ENCODE peak calls at places on chromosomes 7 and 10, in five cellular contexts. One of them, this sample, is unnamed.

GRCh38 chr10:76558586-76558985 is 1079.0 kb downstream of the KCNMA1 start:
- DNase-seq in tibial artery: peak
- DNase-seq in AG04450: no peak
- DNase-seq in AG09319: peak
- DNase-seq in activated naive CD4-positive, alpha-beta T cell: no peak
- DNase-seq in this sample: no peak

GRCh38 chr10:8315619-8316021 is 261.1 kb downstream of the GATA3 start:
- DNase-seq in tibial artery: no peak
- DNase-seq in AG04450: no peak
- DNase-seq in AG09319: no peak
- DNase-seq in activated naive CD4-positive, alpha-beta T cell: no peak
- DNase-seq in this sample: no peak

GRCh38 chr10:35642023-35642792 is at the start of gene FZD8:
- DNase-seq in tibial artery: peak
- DNase-seq in AG04450: peak
- DNase-seq in AG09319: peak
- DNase-seq in activated naive CD4-positive, alpha-beta T cell: peak
- DNase-seq in this sample: peak

GRCh38 chr7:137625197-137625596 is 221.6 kb downstream of the DGKI start:
- DNase-seq in tibial artery: no peak
- DNase-seq in AG04450: no peak
- DNase-seq in AG09319: no peak
- DNase-seq in activated naive CD4-positive, alpha-beta T cell: no peak
- DNase-seq in this sample: no peak

GRCh38 chr10:32983333-32983909 is 25.4 kb upstream of the ITGB1 start:
- DNase-seq in tibial artery: no peak
- DNase-seq in AG04450: peak
- DNase-seq in AG09319: no peak
- DNase-seq in activated naive CD4-positive, alpha-beta T cell: no peak
- DNase-seq in this sample: no peak

GRCh38 chr10:37765216-37765615 is 92.2 kb downstream of the ZNF248 start:
- DNase-seq in tibial artery: no peak
- DNase-seq in AG04450: no peak
- DNase-seq in AG09319: no peak
- DNase-seq in activated naive CD4-positive, alpha-beta T cell: no peak
- DNase-seq in this sample: no peak

GRCh38 chr7:36985866-36986402 is 261.6 kb upstream of the AOAH start:
- DNase-seq in tibial artery: no peak
- DNase-seq in AG04450: no peak
- DNase-seq in AG09319: no peak
- DNase-seq in activated naive CD4-positive, alpha-beta T cell: no peak
- DNase-seq in this sample: no peak

GRCh38 chr10:80473692-80474596 is 19.8 kb downstream of the TSPAN14 start:
- DNase-seq in tibial artery: peak
- DNase-seq in AG04450: no peak
- DNase-seq in AG09319: no peak
- DNase-seq in activated naive CD4-positive, alpha-beta T cell: no peak
- DNase-seq in this sample: no peak

GRCh38 chr7:81195033-81195432 is 276.2 kb upstream of the SEMA3C start:
- DNase-seq in tibial artery: no peak
- DNase-seq in AG04450: no peak
- DNase-seq in AG09319: no peak
- DNase-seq in activated naive CD4-positive, alpha-beta T cell: no peak
- DNase-seq in this sample: no peak

GRCh38 chr7:39592586-39592985 is 26.4 kb downstream of the YAE1 start:
- DNase-seq in tibial artery: no peak
- DNase-seq in AG04450: no peak
- DNase-seq in AG09319: no peak
- DNase-seq in activated naive CD4-positive, alpha-beta T cell: no peak
- DNase-seq in this sample: no peak

GRCh38 chr7:158989006-158989405 is 132.6 kb downstream of the DYNC2I1 start:
- DNase-seq in tibial artery: no peak
- DNase-seq in AG04450: no peak
- DNase-seq in AG09319: no peak
- DNase-seq in activated naive CD4-positive, alpha-beta T cell: no peak
- DNase-seq in this sample: no peak

GRCh38 chr7:36207451-36208291 is 54.6 kb downstream of the EEPD1 start:
- DNase-seq in tibial artery: peak
- DNase-seq in AG04450: peak
- DNase-seq in AG09319: no peak
- DNase-seq in activated naive CD4-positive, alpha-beta T cell: no peak
- DNase-seq in this sample: no peak

GRCh38 chr7:49001610-49002033 is 77.3 kb downstream of the CDC14C start:
- DNase-seq in tibial artery: no peak
- DNase-seq in AG04450: no peak
- DNase-seq in AG09319: no peak
- DNase-seq in activated naive CD4-positive, alpha-beta T cell: no peak
- DNase-seq in this sample: no peak

GRCh38 chr7:92824450-92824849 is 11.9 kb downstream of the CDK6 start:
- DNase-seq in tibial artery: no peak
- DNase-seq in AG04450: no peak
- DNase-seq in AG09319: no peak
- DNase-seq in activated naive CD4-positive, alpha-beta T cell: no peak
- DNase-seq in this sample: no peak

GRCh38 chr10:73577788-73578187 is 13.4 kb downstream of the USP54 start:
- DNase-seq in tibial artery: peak
- DNase-seq in AG04450: no peak
- DNase-seq in AG09319: no peak
- DNase-seq in activated naive CD4-positive, alpha-beta T cell: no peak
- DNase-seq in this sample: no peak

GRCh38 chr7:133948588-133948987 is 178.6 kb upstream of the LRGUK start:
- DNase-seq in tibial artery: no peak
- DNase-seq in AG04450: no peak
- DNase-seq in AG09319: no peak
- DNase-seq in activated naive CD4-positive, alpha-beta T cell: no peak
- DNase-seq in this sample: no peak

GRCh38 chr7:53642361-53642760 is 606.9 kb downstream of the POM121L12 start:
- DNase-seq in tibial artery: no peak
- DNase-seq in AG04450: no peak
- DNase-seq in AG09319: no peak
- DNase-seq in activated naive CD4-positive, alpha-beta T cell: no peak
- DNase-seq in this sample: no peak

GRCh38 chr7:520503-521161 is 986 bp upstream of the PDGFA start:
- DNase-seq in tibial artery: no peak
- DNase-seq in AG04450: no peak
- DNase-seq in AG09319: no peak
- DNase-seq in activated naive CD4-positive, alpha-beta T cell: no peak
- DNase-seq in this sample: no peak

GRCh38 chr10:111648046-111648445 is 535.5 kb downstream of the GPAM start:
- DNase-seq in tibial artery: no peak
- DNase-seq in AG04450: no peak
- DNase-seq in AG09319: peak
- DNase-seq in activated naive CD4-positive, alpha-beta T cell: no peak
- DNase-seq in this sample: no peak

GRCh38 chr7:16961650-16962049 is 79.9 kb upstream of the AGR3 start:
- DNase-seq in tibial artery: no peak
- DNase-seq in AG04450: peak
- DNase-seq in AG09319: no peak
- DNase-seq in activated naive CD4-positive, alpha-beta T cell: no peak
- DNase-seq in this sample: no peak

GRCh38 chr10:4567637-4568036 is 258.4 kb upstream of the AKR1E2 start:
- DNase-seq in tibial artery: no peak
- DNase-seq in AG04450: no peak
- DNase-seq in AG09319: no peak
- DNase-seq in activated naive CD4-positive, alpha-beta T cell: no peak
- DNase-seq in this sample: no peak

GRCh38 chr10:58177362-58177947 is 90.2 kb downstream of the IPMK start:
- DNase-seq in tibial artery: no peak
- DNase-seq in AG04450: no peak
- DNase-seq in AG09319: no peak
- DNase-seq in activated naive CD4-positive, alpha-beta T cell: no peak
- DNase-seq in this sample: no peak

GRCh38 chr10:18533921-18534320 is 117.5 kb downstream of the NSUN6 start:
- DNase-seq in tibial artery: no peak
- DNase-seq in AG04450: no peak
- DNase-seq in AG09319: no peak
- DNase-seq in activated naive CD4-positive, alpha-beta T cell: no peak
- DNase-seq in this sample: no peak

GRCh38 chr7:43756368-43757072 is 2.0 kb upstream of the BLVRA start:
- DNase-seq in tibial artery: no peak
- DNase-seq in AG04450: peak
- DNase-seq in AG09319: peak
- DNase-seq in activated naive CD4-positive, alpha-beta T cell: no peak
- DNase-seq in this sample: peak

GRCh38 chr10:59724098-59724938 is 14.7 kb upstream of the SLC16A9 start:
- DNase-seq in tibial artery: no peak
- DNase-seq in AG04450: no peak
- DNase-seq in AG09319: no peak
- DNase-seq in activated naive CD4-positive, alpha-beta T cell: no peak
- DNase-seq in this sample: no peak

This sample was measured in brain pericyte.